ENCODE peak calls at places on chromosomes 13 and 19, in five cellular contexts. S is H9, Y is neuronal stem cell, U is H1, F is mesenchymal stem cell. H is an unnamed sample.

GRCh38 chr13:48891586-48891985 is 84.1 kb upstream of the FNDC3A start:
- DNase-seq in S (no peak), U (no peak), F (peak), Y (no peak), H (peak)

GRCh38 chr19:50509366-50509765 is 1.6 kb downstream of the JOSD2 start:
- DNase-seq in F (no peak), Y (no peak), S (no peak), U (no peak), H (no peak)

GRCh38 chr13:113152894-113153809 is 5.3 kb upstream of the PROZ start:
- DNase-seq in F (peak), U (no peak), Y (peak), S (peak), H (no peak)

GRCh38 chr19:10270180-10270615 is 722 bp upstream of the ICAM1 start:
- DNase-seq in F (peak), U (no peak), S (peak), Y (no peak), H (peak)

GRCh38 chr19:54420068-54420382 is 4.8 kb downstream of the TTYH1 start:
- DNase-seq in F (no peak), U (no peak), Y (no peak), S (no peak), H (no peak)

GRCh38 chr19:38658462-38659306 is 11.2 kb downstream of the ACTN4 start:
- DNase-seq in F (peak), S (no peak), U (no peak), Y (no peak), H (peak)

GRCh38 chr13:106471957-106472543 is 63.4 kb downstream of the EFNB2 start:
- DNase-seq in U (peak), F (peak), Y (peak), S (peak), H (peak)

GRCh38 chr19:39469036-39469435 is 11.6 kb upstream of the TIMM50 start:
- DNase-seq in Y (no peak), S (no peak), F (no peak), U (no peak), H (no peak)

GRCh38 chr13:86601351-86601750 is 802.1 kb upstream of the SLITRK6 start:
- DNase-seq in U (no peak), F (peak), S (no peak), Y (no peak), H (no peak)

GRCh38 chr19:16376241-16376640 is 51.6 kb downstream of the KLF2 start:
- DNase-seq in F (no peak), U (no peak), Y (no peak), S (peak), H (no peak)

GRCh38 chr13:39777527-39778061 is 122.1 kb downstream of the COG6 start:
- DNase-seq in Y (no peak), F (peak), S (no peak), U (no peak), H (peak)

GRCh38 chr19:54439174-54439851 is 9.7 kb upstream of the LENG8 start:
- DNase-seq in U (no peak), Y (no peak), F (peak), S (peak), H (peak)

GRCh38 chr13:79745141-79745540 is 264.2 kb downstream of the NDFIP2 start:
- DNase-seq in S (no peak), U (no peak), Y (no peak), F (no peak), H (no peak)

GRCh38 chr19:40424637-40425449 is 949 bp downstream of the SERTAD1 start:
- DNase-seq in F (peak), U (no peak), Y (no peak), S (peak), H (no peak)

GRCh38 chr19:13085673-13086072 is 17.0 kb downstream of the LYL1 start:
- DNase-seq in U (no peak), S (no peak), Y (no peak), F (peak), H (no peak)

GRCh38 chr13:110259651-110260050 is 47.3 kb downstream of the COL4A1 start:
- DNase-seq in Y (no peak), S (no peak), U (no peak), F (no peak), H (no peak)

DNA sequence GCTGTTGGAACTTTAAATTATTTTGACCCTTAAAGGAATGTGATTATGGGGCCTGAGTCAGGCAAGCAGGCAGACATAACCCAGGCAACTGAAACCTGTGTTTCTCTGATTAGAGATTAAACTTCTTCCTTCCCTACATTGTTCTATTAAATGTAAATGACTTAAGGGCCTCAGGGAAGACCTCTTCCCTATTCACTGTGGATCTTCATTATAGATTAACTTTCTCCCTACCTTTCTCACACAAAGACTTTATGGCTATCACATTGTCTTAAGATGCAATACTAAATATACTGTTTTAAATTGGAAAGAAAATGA is 8.8 kb upstream of the METTL21C start:
- DNase-seq in F (no peak), Y (no peak), U (no peak), S (no peak), H (no peak)
- H2BK12ac ChIP-seq in F (no peak), Y (no peak), U (no peak), S (no peak), H (no peak)

GRCh38 chr13:29883941-29884518 is 33.6 kb upstream of the UBL3 start:
- DNase-seq in F (no peak), Y (no peak), U (no peak), S (no peak), H (no peak)

GRCh38 chr13:29875646-29876045 is 25.2 kb upstream of the UBL3 start:
- DNase-seq in S (no peak), F (no peak), Y (no peak), U (no peak), H (no peak)

GRCh38 chr13:29877456-29878096 is 27.2 kb upstream of the UBL3 start:
- DNase-seq in F (no peak), S (no peak), Y (no peak), U (no peak), H (no peak)

DNA sequence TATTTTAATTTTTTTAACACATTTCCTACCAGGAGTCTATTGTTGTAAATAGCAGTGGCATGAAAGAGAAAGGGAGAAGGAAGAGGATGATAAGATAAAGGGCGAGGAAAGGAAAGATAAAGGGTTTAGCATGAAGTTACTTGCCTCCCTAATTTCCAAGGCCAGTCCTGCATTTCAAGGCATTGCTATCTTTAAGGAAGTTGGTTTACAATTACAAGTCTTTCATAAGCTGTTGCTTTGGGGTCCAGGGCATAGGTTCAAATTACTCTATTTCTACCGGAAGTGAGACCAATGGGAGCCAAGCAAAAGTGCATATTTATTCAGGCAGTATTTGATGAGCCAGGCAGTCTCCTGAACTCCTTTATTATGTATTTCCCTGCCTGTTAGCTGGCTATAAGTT is 27.7 kb upstream of the UBL3 start:
- DNase-seq in S (no peak), Y (no peak), U (no peak), F (no peak), H (no peak)
- H3K23ac ChIP-seq in S (no peak), Y (no peak), U (no peak), F (no peak), H (no peak)

GRCh38 chr13:45592758-45593157 is 22.8 kb downstream of the ERICH6B start:
- DNase-seq in S (no peak), U (no peak), F (no peak), Y (no peak), H (no peak)
- H2BK12ac ChIP-seq in S (no peak), U (no peak), F (no peak), Y (no peak), H (no peak)

GRCh38 chr13:63696055-63696454 is 2280.4 kb upstream of the PCDH20 start:
- DNase-seq in F (peak), S (no peak), U (no peak), Y (no peak), H (peak)

GRCh38 chr13:63699948-63700347 is 2284.3 kb upstream of the PCDH20 start:
- DNase-seq in S (no peak), Y (no peak), U (no peak), F (no peak), H (no peak)

GRCh38 chr13:63700366-63700765 is 2284.7 kb upstream of the PCDH20 start:
- DNase-seq in Y (no peak), F (no peak), S (no peak), U (no peak), H (no peak)
- H3K23ac ChIP-seq in Y (no peak), F (no peak), S (no peak), U (no peak), H (no peak)

GRCh38 chr13:89891416-89891815 is 1456.1 kb upstream of the MIR17HG start:
- DNase-seq in S (no peak), U (no peak), F (no peak), Y (no peak), H (no peak)
- H2BK12ac ChIP-seq in S (no peak), U (no peak), F (no peak), Y (no peak), H (no peak)

GRCh38 chr13:30143671-30144400 is 163.5 kb downstream of the KATNAL1 start:
- DNase-seq in S (no peak), Y (no peak), U (no peak), F (peak), H (peak)
- H3K23ac ChIP-seq in S (no peak), Y (no peak), U (no peak), F (no peak), H (no peak)

GRCh38 chr19:897442-898039 is 4.3 kb downstream of the RNU6-9 start:
- DNase-seq in U (no peak), F (no peak), Y (no peak), S (peak), H (peak)

GRCh38 chr19:898663-899062 is 5.4 kb downstream of the RNU6-9 start:
- DNase-seq in F (no peak), S (no peak), U (no peak), Y (no peak), H (peak)

GRCh38 chr19:900302-901111 is 7.2 kb downstream of the RNU6-9 start:
- DNase-seq in S (peak), F (no peak), Y (no peak), U (no peak), H (peak)

GRCh38 chr19:901216-902092 is 8.2 kb downstream of the RNU6-9 start:
- DNase-seq in U (no peak), F (no peak), Y (no peak), S (no peak), H (no peak)

DNA sequence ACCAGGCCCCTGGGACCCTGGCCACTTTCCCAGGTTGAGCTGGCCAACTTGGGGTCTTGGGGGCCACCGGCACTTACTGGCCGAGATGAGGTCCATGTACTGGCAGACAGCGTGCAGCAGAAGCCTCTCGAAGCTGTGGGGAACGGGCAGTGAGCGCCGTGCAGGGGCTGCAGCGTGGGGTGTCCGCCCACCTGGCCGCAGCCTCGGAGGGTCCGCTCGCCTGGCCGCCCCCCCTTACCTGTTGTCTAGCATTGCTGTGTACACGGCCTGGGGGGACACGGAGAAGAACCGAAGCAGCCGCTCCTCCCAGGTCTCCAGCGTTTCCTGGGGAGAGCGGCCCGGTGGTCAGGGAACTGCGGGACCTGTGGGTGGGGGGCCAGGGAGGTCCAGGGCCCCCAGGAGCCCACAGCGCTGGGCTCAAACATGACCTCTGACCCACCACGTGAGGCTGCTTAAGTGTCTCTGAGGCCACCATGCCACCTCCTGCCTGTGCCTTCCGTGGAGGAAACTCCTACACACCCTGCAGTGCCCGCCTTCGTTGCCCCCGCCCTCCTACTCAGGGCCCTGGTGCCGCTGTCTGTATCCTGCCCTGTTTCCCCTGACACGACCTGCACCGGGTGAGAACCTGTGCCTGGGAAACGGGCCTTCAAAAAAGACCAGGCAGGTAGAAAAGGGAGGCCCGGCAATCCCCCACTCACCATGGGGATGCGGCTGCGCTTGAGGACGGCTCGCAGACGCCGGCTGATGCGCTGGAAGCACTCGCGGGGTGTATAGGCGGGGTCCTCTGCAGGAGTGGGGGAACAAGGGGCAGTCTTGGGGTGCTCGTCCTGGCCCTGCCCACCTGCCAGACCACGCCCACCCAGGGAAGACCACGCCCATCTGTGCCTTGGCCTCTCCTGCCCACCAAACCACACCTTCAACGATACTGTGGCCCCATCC is 6.3 kb downstream of the RNU6-9 start:
- DNase-seq in S (no peak), Y (no peak), F (no peak), U (no peak), H (no peak)
- H2BK12ac ChIP-seq in S (no peak), Y (no peak), F (no peak), U (peak), H (no peak)

H was measured in trophoblast cell.